ENCODE peak calls at places on chromosomes 4 and X, in five cellular contexts. H is A549, R is suprapubic skin, K is gastrocnemius medialis, A is IMR-90. L is an unnamed sample.

GRCh38 chrX:119778829-119779228 is 12.6 kb downstream of the RPL39 start:
- DNase-seq in K (no peak), R (no peak), H (no peak), A (no peak), L (no peak)

GRCh38 chrX:110125435-110125834 is 122.5 kb downstream of the TMEM164 start:
- DNase-seq in H (no peak), K (no peak), A (peak; percentile 12), R (no peak), L (no peak)

GRCh38 chr4:155676430-155676825 is 9.8 kb downstream of the GUCY1A1 start:
- DNase-seq in R (no peak), K (no peak), A (no peak), H (no peak), L (no peak)

GRCh38 chrX:68043713-68044438 is 389.4 kb downstream of the OPHN1 start:
- DNase-seq in K (no peak), R (no peak), H (no peak), A (no peak), L (no peak)

GRCh38 chr4:6753891-6754290 is 28.6 kb upstream of the KIAA0232 start:
- DNase-seq in H (no peak), A (no peak), K (no peak), R (no peak), L (no peak)

GRCh38 chr4:68368566-68369473 is 18.9 kb upstream of the YTHDC1 start:
- DNase-seq in K (no peak), A (peak; percentile 69), R (no peak), H (peak; percentile 16), L (no peak)

GRCh38 chr4:5462896-5463295 is 245.5 kb downstream of the EVC2 start:
- DNase-seq in H (no peak), R (no peak), A (no peak), K (no peak), L (no peak)

GRCh38 chrX:23726196-23726595 is 16.9 kb downstream of the ACOT9 start:
- DNase-seq in H (no peak), K (no peak), R (no peak), A (no peak), L (no peak)

GRCh38 chr4:52588771-52589591 is 70.1 kb downstream of the USP46 start:
- DNase-seq in A (peak; percentile 97), R (no peak), K (no peak), H (no peak), L (no peak)

GRCh38 chr4:41257257-41257900 is 651 bp downstream of the UCHL1 start:
- DNase-seq in H (peak; percentile 24), A (peak; percentile 52), K (peak; percentile 2), R (peak; percentile 68), L (no peak)

GRCh38 chr4:163554870-163555465 is 60.5 kb downstream of the TMA16 start:
- DNase-seq in A (peak; percentile 32), K (no peak), R (no peak), H (no peak), L (no peak)

GRCh38 chrX:131734621-131735020 is 190.7 kb downstream of the OR13H1 start:
- DNase-seq in H (no peak), K (no peak), A (peak; percentile 81), R (peak; percentile 80), L (peak; percentile 16)

GRCh38 chrX:14922437-14922836 is 49.2 kb downstream of the MOSPD2 start:
- DNase-seq in A (peak; percentile 94), R (no peak), K (no peak), H (no peak), L (no peak)

GRCh38 chr4:184284742-184285141 is 67.1 kb upstream of the ENPP6 start:
- DNase-seq in R (no peak), K (no peak), H (no peak), A (no peak), L (no peak)

GRCh38 chrX:17553451-17553850 is 178.5 kb downstream of the NHS start:
- DNase-seq in R (no peak), A (peak; percentile 70), K (no peak), H (no peak), L (no peak)

GRCh38 chr4:85862896-85863295 is 387.9 kb downstream of the ARHGAP24 start:
- DNase-seq in R (no peak), H (no peak), A (no peak), K (no peak), L (no peak)

GRCh38 chr4:111641813-111642579 is 503.3 kb upstream of the FAM241A start:
- DNase-seq in A (peak; percentile 86), R (peak; percentile 70), K (no peak), H (peak; percentile 45), L (no peak)

GRCh38 chr4:173515458-173515857 is 14.6 kb downstream of the HAND2 start:
- DNase-seq in A (no peak), K (no peak), H (no peak), R (no peak), L (no peak)

GRCh38 chrX:148806145-148806868 is 305.9 kb downstream of the AFF2 start:
- DNase-seq in K (no peak), H (no peak), A (no peak), R (no peak), L (no peak)

GRCh38 chr4:15479089-15479912 is 9.6 kb downstream of the CC2D2A start:
- DNase-seq in H (peak; percentile 58), R (no peak), A (peak; percentile 89), K (no peak), L (no peak)
- TF ChIP-seq POLR2A in H (no peak), R (no peak), A (peak; percentile 48), K (no peak), L (no peak)

GRCh38 chr4:77002321-77002720 is 52.8 kb downstream of the SEPTIN11 start:
- DNase-seq in K (no peak), H (no peak), A (peak; percentile 44), R (no peak), L (no peak)
- H3K27ac ChIP-seq in K (peak overlapping the region; percentile 62), H (no peak overlapping the region), A (no peak overlapping the region), R (no peak overlapping the region), L (peak overlapping the region; percentile 42)

DNA sequence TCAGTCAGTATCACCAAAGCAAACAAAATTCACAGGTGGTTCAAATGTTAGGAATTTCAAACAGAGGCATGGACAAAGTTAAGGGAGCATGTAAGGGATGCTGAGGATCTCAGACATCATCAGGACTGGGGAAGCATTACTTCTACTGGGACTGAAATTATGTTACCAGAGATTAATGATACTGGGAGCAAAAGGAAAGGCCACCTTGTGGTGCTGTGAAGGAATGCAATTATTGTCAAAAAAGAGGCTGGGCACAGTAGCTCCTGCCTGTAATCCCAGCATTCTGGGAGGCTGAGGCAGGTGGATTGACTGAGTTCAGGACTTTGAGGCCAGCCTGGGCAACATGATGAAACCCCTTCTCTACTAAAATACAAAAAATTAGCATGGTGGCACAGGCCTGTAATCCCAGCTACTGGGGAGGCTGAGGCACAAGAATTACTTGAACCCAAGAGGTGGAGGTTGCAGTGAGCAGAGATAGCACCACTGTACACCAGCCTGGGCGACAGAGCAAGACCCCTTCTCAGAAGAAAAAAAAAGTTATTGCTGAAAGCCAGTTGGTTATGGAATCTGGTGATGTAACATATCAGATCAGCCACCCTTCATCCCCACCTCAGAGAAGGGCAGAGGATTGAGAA is 954.3 kb downstream of the PCDH7 start:
- DNase-seq in H (no peak), R (no peak), K (no peak), A (peak; percentile 8), L (no peak)
- TF ChIP-seq CTCF in H (no peak), R (no peak), K (no peak), A (peak; percentile 45), L (peak; percentile 63)

GRCh38 chrX:20029728-20030127 is 38.9 kb upstream of the BCLAF3 start:
- DNase-seq in H (no peak), A (no peak), R (no peak), K (no peak), L (no peak)
- TF ChIP-seq POLR2A in H (no peak), A (no peak), R (no peak), K (no peak), L (no peak)

GRCh38 chr4:116122131-116122530 is 963.2 kb downstream of the TRAM1L1 start:
- DNase-seq in K (no peak), H (no peak), A (no peak), R (no peak), L (no peak)
- H3K27ac ChIP-seq in K (no peak overlapping the region), H (no peak overlapping the region), A (no peak overlapping the region), R (no peak overlapping the region), L (no peak overlapping the region)

DNA sequence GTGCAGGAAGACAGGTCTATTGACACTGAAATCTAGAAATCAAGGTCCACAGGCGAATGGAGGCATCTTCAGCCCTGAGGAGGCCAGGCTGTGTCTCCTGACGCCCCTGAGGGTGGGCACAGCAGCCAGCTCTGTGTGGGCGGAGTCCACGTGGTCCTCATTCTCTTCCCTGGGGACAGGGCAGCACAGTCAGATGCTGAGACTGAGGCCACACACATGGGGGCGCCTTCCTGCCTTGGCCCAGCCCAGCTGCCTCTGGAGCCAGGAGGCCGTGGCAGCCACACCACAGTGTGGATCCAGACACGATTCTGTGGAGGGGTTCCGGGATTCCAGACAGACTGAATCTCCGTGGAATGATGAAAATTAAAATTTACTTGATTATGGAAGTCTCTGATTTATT is 20.8 kb downstream of the FGFR3 start:
- DNase-seq in R (no peak), K (no peak), H (no peak), A (no peak), L (no peak)
- TF ChIP-seq CTCF in R (no peak), K (no peak), H (no peak), A (peak; percentile 8), L (no peak)

DNA sequence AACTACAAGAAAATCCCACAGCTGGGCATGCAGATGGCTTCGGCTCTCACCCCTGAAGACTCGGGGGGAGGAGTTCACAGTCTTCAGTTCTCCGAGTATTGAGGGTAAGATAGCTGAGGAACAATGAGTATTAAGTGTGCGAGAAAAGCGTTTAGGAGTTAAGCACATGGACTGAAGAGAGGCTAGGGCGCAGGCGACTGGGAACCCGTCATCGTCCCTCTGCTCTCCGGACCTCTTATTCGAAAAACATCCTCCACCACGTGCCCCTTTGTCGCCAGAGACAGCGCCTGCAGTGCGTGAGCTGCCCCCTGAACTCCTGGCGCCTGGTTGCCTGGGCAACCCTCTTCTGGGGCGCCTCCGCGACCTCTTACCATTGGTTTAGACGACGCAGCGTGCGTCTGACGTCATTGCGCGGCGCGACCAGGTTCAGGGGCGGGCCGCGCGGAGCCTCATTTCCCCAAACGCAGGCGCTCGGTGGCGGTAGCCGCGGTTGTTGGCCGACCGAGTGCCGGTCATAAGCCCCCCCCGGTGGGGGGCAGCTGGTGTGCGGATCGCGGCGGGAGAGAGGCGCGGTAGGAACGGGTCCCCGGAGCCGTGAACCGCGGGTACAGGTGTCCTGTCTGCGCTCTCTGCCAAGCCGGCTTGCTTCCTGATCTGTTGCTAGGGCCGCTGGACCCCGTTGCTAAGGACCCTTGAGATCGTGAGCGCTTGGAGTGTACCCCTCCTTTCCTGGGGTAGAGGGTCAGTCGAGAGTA is at the start of gene PACRGL:
- DNase-seq in R (peak; percentile 95), K (peak; percentile 85), A (peak; percentile 91), H (peak; percentile 67), L (peak; percentile 62)
- TF ChIP-seq POLR2A in R (peak; percentile 57), K (peak; percentile 58), A (peak; percentile 80), H (peak; percentile 26), L (peak; percentile 52)

DNA sequence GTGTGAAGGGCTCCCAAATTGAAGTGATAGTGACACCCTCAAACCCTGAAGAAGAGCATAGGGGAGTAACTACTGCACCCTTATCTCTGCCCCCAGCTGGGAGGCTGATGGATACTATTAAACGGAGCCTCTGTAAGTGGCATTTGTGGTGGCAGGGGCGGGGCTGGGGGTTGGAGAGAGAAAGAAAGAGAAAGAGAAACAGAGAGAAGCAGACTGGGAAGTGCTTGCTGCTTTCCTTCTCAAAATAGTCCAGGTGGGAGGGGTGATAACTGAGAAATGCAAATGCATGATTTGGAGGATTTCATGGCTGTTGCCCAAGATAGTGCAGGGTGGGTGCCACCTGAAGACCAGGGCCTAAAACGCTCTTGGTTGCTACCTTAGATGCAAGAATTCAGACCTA is 253.5 kb upstream of the GATB start:
- DNase-seq in H (no peak), R (no peak), A (no peak), K (no peak), L (no peak)
- H3K27ac ChIP-seq in H (no peak overlapping the region), R (no peak overlapping the region), A (no peak overlapping the region), K (no peak overlapping the region), L (no peak overlapping the region)